ENCODE peak calls at places on chromosomes 11 and 22, in four cellular contexts. P, C, J and D are unnamed samples. For H3K4me1, the result is how much of the 10 kb centered on the place peaks cover.

GRCh38 chr11:26930518-26931247 is 63.2 kb upstream of the FIBIN start:
- ATAC-seq in P (no peak), C (no peak), J (no peak), D (peak)

GRCh38 chr11:115613986-115614625 is 109.9 kb upstream of the CADM1 start:
- ATAC-seq in P (no peak), C (no peak), J (peak), D (no peak)

GRCh38 chr11:705646-706438 is at the start of gene EPS8L2:
- ATAC-seq in P (no peak), C (peak), J (peak), D (peak)

GRCh38 chr22:22818861-22819855 is 68.5 kb upstream of the IGLL5 start:
- ATAC-seq in P (no peak), C (peak), J (no peak), D (no peak)

GRCh38 chr11:64499261-64500004 is 91.6 kb upstream of the SLC22A12 start:
- ATAC-seq in P (no peak), C (no peak), J (peak), D (no peak)

GRCh38 chr11:8081591-8082021 is 595 bp downstream of the TUB start:
- ATAC-seq in P (no peak), C (peak), J (peak), D (peak)

GRCh38 chr11:17907046-17907445 is 105.8 kb downstream of the SERGEF start:
- ATAC-seq in P (no peak), C (no peak), J (no peak), D (no peak)

GRCh38 chr22:42692239-42693054 is 28.2 kb downstream of the A4GALT start:
- ATAC-seq in P (no peak), C (no peak), J (no peak), D (no peak)

GRCh38 chr11:123111465-123111864 is 49.5 kb upstream of the HSPA8 start:
- ATAC-seq in P (no peak), C (peak), J (peak), D (peak)

GRCh38 chr11:17798253-17798652 is 63.7 kb downstream of the KCNC1 start:
- ATAC-seq in P (no peak), C (peak), J (peak), D (peak)

GRCh38 chr11:102486584-102486983 is 34.0 kb upstream of the TMEM123 start:
- ATAC-seq in P (no peak), C (no peak), J (no peak), D (no peak)

GRCh38 chr22:33496112-33496511 is 424.2 kb downstream of the LARGE1 start:
- ATAC-seq in P (no peak), C (no peak), J (no peak), D (no peak)

GRCh38 chr11:65133724-65134123 is 595 bp downstream of the SYVN1 start:
- ATAC-seq in P (no peak), C (no peak), J (no peak), D (no peak)

GRCh38 chr11:80109031-80109430 is 668.2 kb upstream of the TENM4 start:
- ATAC-seq in P (no peak), C (no peak), J (no peak), D (no peak)

GRCh38 chr11:129894281-129895125 is 875 bp downstream of the NFRKB start:
- ATAC-seq in P (no peak), C (peak), J (peak), D (peak)

GRCh38 chr11:120399312-120399711 is 63.1 kb downstream of the ARHGEF12 start:
- ATAC-seq in P (no peak), C (no peak), J (no peak), D (no peak)

GRCh38 chr11:65425971-65426838 is 3.6 kb downstream of the NEAT1 start:
- ATAC-seq in P (no peak), C (no peak), J (peak), D (no peak)

GRCh38 chr11:116890193-116890592 is 52.8 kb upstream of the APOA1 start:
- ATAC-seq in P (no peak), C (no peak), J (no peak), D (no peak)

GRCh38 chr11:64048042-64048854 is 12.5 kb downstream of the FLRT1 start:
- ATAC-seq in P (no peak), C (peak), J (no peak), D (peak)

GRCh38 chr11:18749681-18750319 is 23.8 kb upstream of the IGSF22 start:
- ATAC-seq in P (peak), C (no peak), J (peak), D (no peak)

GRCh38 chr11:30513087-30513486 is 73.1 kb downstream of the MPPED2 start:
- ATAC-seq in P (no peak), C (no peak), J (no peak), D (no peak)

GRCh38 chr11:37320921-37321320 is 722.9 kb upstream of the RAG2 start:
- ATAC-seq in P (no peak), C (no peak), J (peak), D (no peak)

GRCh38 chr11:106681435-106681834 is 336.8 kb downstream of the GUCY1A2 start:
- ATAC-seq in P (no peak), C (no peak), J (no peak), D (no peak)

GRCh38 chr11:74043450-74043849 is 34.6 kb upstream of the UCP3 start:
- ATAC-seq in P (no peak), C (no peak), J (no peak), D (no peak)

GRCh38 chr11:64531906-64532312 is 59.1 kb upstream of the SLC22A12 start:
- ATAC-seq in P (no peak), C (no peak), J (no peak), D (no peak)

GRCh38 chr11:79050784-79051183 is 390.0 kb downstream of the TENM4 start:
- ATAC-seq in P (no peak), C (peak), J (no peak), D (no peak)

DNA sequence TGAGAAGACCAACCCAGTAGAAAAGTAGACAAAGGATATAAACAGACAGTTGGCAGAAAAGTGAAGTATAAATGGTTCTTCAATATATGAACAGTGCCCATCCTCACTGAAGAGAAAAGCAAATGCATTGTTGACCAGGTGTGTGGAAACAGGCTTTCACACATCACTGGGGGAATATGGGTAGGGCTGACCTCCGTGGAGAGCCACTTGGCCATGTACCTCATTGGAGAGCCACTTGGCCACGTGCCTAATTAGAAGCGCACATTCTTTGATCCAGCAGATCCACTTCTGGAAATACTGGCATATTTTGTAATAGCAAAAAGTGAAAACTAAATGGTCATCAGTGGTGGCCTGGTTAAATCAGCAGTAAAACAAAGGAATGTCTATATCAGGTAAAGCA is 43.2 kb downstream of the PPP6R3 start:
- ATAC-seq in P (no peak), C (no peak), J (no peak), D (no peak)
- H3K4me1 ChIP-seq in P (half or more), C (half or more), J (under half), D (half or more)

GRCh38 chr11:114171257-114172054 is 111.9 kb downstream of the ZBTB16 start:
- ATAC-seq in P (no peak), C (peak), J (no peak), D (peak)

GRCh38 chr11:114174712-114175495 is 115.4 kb downstream of the ZBTB16 start:
- ATAC-seq in P (no peak), C (no peak), J (no peak), D (no peak)

GRCh38 chr11:114173836-114174235 is 114.3 kb downstream of the ZBTB16 start:
- ATAC-seq in P (no peak), C (no peak), J (no peak), D (no peak)

GRCh38 chr11:114172055-114172861 is 112.7 kb downstream of the ZBTB16 start:
- ATAC-seq in P (no peak), C (no peak), J (no peak), D (no peak)

DNA sequence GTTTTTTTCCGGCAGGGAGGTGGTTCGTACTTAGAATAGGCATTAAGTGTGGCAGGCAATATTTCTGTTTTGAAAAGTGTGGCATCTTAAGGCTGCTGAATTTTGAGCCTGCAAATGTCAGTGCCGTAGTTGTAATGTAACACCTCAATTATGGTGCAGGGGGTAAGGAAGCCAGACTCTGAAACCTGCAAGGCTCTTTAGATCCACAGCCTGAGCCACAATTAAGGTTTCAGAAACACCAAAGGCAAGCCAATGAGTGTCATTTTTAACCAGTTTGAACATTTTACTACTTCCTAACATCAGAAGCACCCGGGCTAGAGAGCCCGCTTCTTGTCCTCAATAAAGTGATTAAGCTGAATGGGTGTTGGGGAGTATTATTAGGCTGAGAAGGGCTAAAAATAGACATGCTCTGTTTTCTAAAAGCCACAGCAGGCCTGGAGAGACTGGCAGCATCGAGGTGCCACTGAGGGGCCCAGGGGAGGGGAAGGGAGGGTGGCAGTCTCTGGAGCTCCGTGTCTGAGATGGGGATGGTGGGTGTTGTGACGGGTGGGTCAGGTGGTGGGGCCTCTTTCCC is 113.4 kb downstream of the ZBTB16 start:
- ATAC-seq in P (no peak), C (peak), J (no peak), D (no peak)
- H3K4me3 ChIP-seq in P (peak), C (peak), J (no peak), D (no peak)

DNA sequence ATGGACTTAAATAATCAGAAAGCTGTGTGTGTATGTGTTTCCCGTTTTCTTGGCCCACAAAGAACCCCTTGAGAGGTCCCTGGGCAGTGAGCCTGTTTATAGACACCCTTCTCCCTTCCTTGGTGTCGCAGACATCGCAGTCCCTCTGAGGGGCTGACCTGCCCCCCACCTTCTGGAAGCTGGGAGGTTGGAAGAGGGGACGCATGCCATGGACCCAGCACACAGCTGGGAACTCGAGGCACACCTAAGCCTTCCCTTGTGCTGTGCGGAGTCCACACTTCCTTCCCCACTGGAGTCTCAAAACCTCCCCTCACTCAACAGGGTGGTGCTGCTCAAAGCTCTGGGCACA is 514 bp upstream of the APOBEC3B start:
- ATAC-seq in P (no peak), C (peak), J (no peak), D (peak)
- H3K4me1 ChIP-seq in P (under half), C (under half), J (under half), D (under half)

GRCh38 chr11:2483426-2483825 is 38.6 kb downstream of the KCNQ1 start:
- ATAC-seq in P (no peak), C (peak), J (no peak), D (no peak)
- H3K4me3 ChIP-seq in P (no peak), C (no peak), J (no peak), D (no peak)

DNA sequence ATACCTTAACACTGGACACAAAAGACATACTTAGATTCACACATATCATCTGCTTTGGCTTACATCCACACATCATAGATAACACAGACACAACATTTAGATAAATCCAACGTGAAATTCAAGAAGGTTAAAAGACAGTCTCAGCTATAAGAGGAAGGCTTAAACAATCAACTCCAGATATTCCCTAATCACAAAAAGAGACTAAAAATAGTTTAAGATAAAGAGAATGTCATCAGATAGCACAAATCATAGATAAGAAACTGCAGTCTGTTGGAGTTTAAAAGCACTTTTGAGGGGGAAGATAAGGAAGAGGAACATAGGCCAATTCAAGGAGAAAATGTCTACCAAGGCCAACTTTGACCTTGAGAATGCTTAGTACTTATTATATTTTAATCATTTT is 504.8 kb downstream of the JRKL start:
- ATAC-seq in P (no peak), C (no peak), J (no peak), D (no peak)
- H3K4me1 ChIP-seq in P (under half), C (under half), J (under half), D (under half)

GRCh38 chr11:90133560-90134145 is 810 bp upstream of the NAALAD2 start:
- ATAC-seq in P (no peak), C (no peak), J (no peak), D (no peak)
- H3K4me3 ChIP-seq in P (peak), C (no peak), J (no peak), D (peak)